ENCODE peak calls at places on chromosomes 13 and 19, in seven cellular contexts. S is upper lobe of right lung, W is aorta, X is dorsolateral prefrontal cortex, T is colonic mucosa, Z is vagina, O is iPS DF 6.9. Q is an unnamed sample. For H3K27me3, the result is how much of the 10 kb centered on the place peaks cover.

GRCh38 chr19:31139871-31140505 is 209.2 kb downstream of the TSHZ3 start:
- DNase-seq in S (no peak), W (no peak), X (no peak), T (no peak), Z (no peak), O (no peak), Q (peak)

GRCh38 chr19:2426661-2427322 is 594 bp downstream of the TIMM13 start:
- DNase-seq in S (peak), W (no peak), X (no peak), T (peak), Z (no peak), O (no peak), Q (peak)

GRCh38 chr19:32230441-32230840 is 115.0 kb upstream of the ZNF507 start:
- DNase-seq in S (no peak), W (no peak), X (no peak), T (no peak), Z (no peak), O (no peak), Q (no peak)

GRCh38 chr19:35055715-35056179 is 14.2 kb downstream of the HPN start:
- DNase-seq in S (no peak), W (no peak), X (no peak), T (no peak), Z (no peak), O (peak), Q (no peak)

GRCh38 chr13:39603424-39603947 is 493 bp upstream of the LHFPL6 start:
- DNase-seq in S (no peak), W (peak), X (no peak), T (no peak), Z (no peak), O (no peak), Q (peak)

GRCh38 chr19:55485439-55486011 is 537 bp downstream of the NAT14 start:
- DNase-seq in S (no peak), W (no peak), X (no peak), T (no peak), Z (no peak), O (no peak), Q (no peak)

GRCh38 chr19:9906475-9907087 is 29.7 kb downstream of the OLFM2 start:
- DNase-seq in S (no peak), W (no peak), X (peak), T (no peak), Z (no peak), O (no peak), Q (peak)

GRCh38 chr13:28463481-28463880 is 31.4 kb downstream of the FLT1 start:
- DNase-seq in S (no peak), W (no peak), X (no peak), T (no peak), Z (no peak), O (no peak), Q (no peak)

GRCh38 chr19:11279505-11280236 is 16.3 kb upstream of the TSPAN16 start:
- DNase-seq in S (no peak), W (no peak), X (no peak), T (no peak), Z (no peak), O (no peak), Q (no peak)

GRCh38 chr19:33890569-33890968 is 93.9 kb downstream of the KCTD15 start:
- DNase-seq in S (no peak), W (no peak), X (no peak), T (no peak), Z (no peak), O (no peak), Q (no peak)

GRCh38 chr19:46404884-46405658 is 8.3 kb downstream of the CCDC8 start:
- DNase-seq in S (no peak), W (peak), X (no peak), T (no peak), Z (no peak), O (no peak), Q (peak)

GRCh38 chr13:102651892-102652291 is 43.0 kb downstream of the METTL21C start:
- DNase-seq in S (no peak), W (no peak), X (no peak), T (no peak), Z (no peak), O (no peak), Q (no peak)

GRCh38 chr19:952680-953500 is 27.1 kb downstream of the ARID3A start:
- DNase-seq in S (no peak), W (no peak), X (no peak), T (peak), Z (no peak), O (no peak), Q (no peak)

GRCh38 chr13:61136101-61136500 is 279.5 kb downstream of the PCDH20 start:
- DNase-seq in S (no peak), W (no peak), X (no peak), T (no peak), Z (no peak), O (no peak), Q (peak)

GRCh38 chr13:61138857-61139256 is 276.8 kb downstream of the PCDH20 start:
- DNase-seq in S (no peak), W (no peak), X (no peak), T (no peak), Z (no peak), O (no peak), Q (no peak)

GRCh38 chr13:61142506-61142905 is 273.1 kb downstream of the PCDH20 start:
- DNase-seq in S (no peak), W (no peak), X (no peak), T (no peak), Z (no peak), O (no peak), Q (no peak)

GRCh38 chr13:61135583-61135982 is 280.1 kb downstream of the PCDH20 start:
- DNase-seq in S (no peak), W (no peak), X (no peak), T (no peak), Z (no peak), O (no peak), Q (no peak)

DNA sequence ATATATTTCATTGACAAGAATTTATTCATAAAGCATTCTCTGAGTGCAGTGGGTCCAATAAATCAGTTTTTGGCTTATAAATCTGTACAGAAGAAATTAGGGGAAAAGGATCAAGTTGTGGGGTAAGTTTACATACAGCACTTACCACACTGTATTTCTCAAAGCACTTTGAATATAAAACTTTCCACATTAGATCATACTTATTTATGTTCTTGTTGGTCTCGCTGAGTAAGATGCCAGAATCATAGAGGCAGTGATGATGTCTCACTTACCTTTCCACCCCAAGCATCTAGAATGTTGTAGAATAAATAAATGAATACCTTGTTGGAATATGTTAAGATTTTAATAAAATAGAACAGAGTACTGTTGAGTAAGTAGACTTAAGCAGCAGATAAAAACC is 279.1 kb downstream of the PCDH20 start:
- DNase-seq in S (no peak), W (no peak), X (no peak), T (no peak), Z (no peak), O (no peak), Q (no peak)
- H3K27ac ChIP-seq in S (no peak), W (no peak), X (no peak), T (no peak), Z (no peak), O (no peak), Q (no peak)

DNA sequence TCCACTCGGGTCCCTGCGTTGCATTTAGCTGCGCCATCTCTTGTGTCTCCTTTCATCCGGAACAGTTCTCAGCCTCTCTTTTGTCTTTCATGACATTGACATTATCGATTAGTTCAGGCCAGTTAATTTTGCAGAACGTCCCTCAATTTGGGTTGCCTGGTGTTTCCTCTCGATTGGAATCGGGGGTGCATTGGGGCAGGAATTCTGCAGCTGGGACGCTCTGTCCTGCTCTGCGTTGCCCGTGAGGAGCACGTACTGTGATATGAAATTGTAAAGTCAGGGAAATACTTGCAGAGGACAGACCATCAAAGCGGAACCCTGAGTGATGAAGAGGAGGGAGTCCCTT is 22.4 kb downstream of the MARK4 start:
- DNase-seq in S (no peak), W (no peak), X (no peak), T (no peak), Z (no peak), O (no peak), Q (no peak)
- H3K4me3 ChIP-seq in S (no peak), W (no peak), X (no peak), T (no peak), Z (no peak), O (no peak), Q (no peak)

GRCh38 chr13:113938716-113939115 is 35.2 kb downstream of the C13orf46 start:
- DNase-seq in S (no peak), W (no peak), X (no peak), T (no peak), Z (no peak), O (no peak), Q (no peak)
- H3K27me3 ChIP-seq in S (under half), W (under half), X (under half), T (under half), Z (under half), O (under half), Q (under half)

GRCh38 chr19:43636121-43636683 is 3.4 kb downstream of the CADM4 start:
- DNase-seq in S (no peak), W (no peak), X (peak), T (no peak), Z (no peak), O (no peak), Q (no peak)

GRCh38 chr19:43633520-43633919 is 6.1 kb downstream of the CADM4 start:
- DNase-seq in S (no peak), W (no peak), X (no peak), T (no peak), Z (no peak), O (no peak), Q (no peak)

GRCh38 chr19:43634068-43634467 is 5.6 kb downstream of the CADM4 start:
- DNase-seq in S (no peak), W (no peak), X (no peak), T (no peak), Z (no peak), O (no peak), Q (no peak)

GRCh38 chr19:43634516-43634876 is 5.2 kb downstream of the CADM4 start:
- DNase-seq in S (no peak), W (no peak), X (no peak), T (no peak), Z (no peak), O (no peak), Q (no peak)

DNA sequence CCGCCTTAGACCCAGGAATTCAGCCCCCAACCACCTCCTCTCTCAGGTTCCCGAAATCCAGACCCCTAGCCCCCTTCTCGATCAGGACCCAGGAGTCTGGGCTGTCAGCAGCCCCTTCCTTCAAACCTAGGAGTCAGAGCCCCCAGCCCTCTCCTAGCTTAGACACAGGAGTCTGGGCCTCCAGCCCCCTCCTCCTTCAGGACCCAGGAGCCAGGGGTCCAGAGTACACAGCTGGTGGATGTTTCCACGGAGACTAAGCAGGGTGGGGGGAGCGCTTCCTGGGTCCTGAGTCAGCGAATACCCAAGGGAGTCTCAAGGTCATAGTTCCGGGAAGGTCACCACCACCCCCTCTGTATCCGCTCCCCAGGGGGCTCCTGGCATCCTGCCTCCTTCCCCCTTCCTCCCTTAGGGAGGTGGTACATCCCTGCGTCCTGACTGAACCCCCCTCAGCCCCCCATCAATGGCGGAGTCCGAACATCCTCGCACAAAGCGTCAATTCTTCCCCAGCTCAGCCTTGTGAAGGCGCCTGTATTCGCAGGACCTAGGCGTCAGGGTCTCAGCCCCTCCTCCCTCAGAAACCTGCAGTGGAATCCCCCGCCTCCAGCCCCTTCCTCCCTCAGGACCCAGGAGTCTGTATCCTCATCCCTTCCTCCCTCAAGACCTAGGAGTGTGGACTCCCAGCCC is 4.6 kb downstream of the CADM4 start:
- DNase-seq in S (no peak), W (no peak), X (peak), T (no peak), Z (no peak), O (no peak), Q (peak)
- H3K27ac ChIP-seq in S (no peak), W (no peak), X (peak), T (no peak), Z (no peak), O (no peak), Q (no peak)